ENCODE peak calls at places on chromosomes 1 and 21, in four cellular contexts. F, J, K and D are unnamed samples.

GRCh38 chr21:43989401-43989800 is 22.7 kb upstream of the TRAPPC10 start:
- DNase-seq in K (no peak), J (no peak), F (no peak), D (no peak)

GRCh38 chr1:147822292-147822691 is 61.9 kb upstream of the GJA5 start:
- DNase-seq in K (no peak), F (no peak), J (peak; percentile 3), D (no peak)

GRCh38 chr1:226061793-226062557 is 541 bp upstream of the H3-3A start:
- DNase-seq in F (peak; percentile 91), J (peak; percentile 68), K (no peak), D (peak; percentile 81)

GRCh38 chr21:14403681-14404318 is 20.9 kb upstream of the HSPA13 start:
- DNase-seq in F (peak; percentile 21), K (no peak), J (peak; percentile 45), D (peak; percentile 41)

GRCh38 chr21:13937236-13937635 is 273.5 kb downstream of the LIPI start:
- DNase-seq in K (no peak), J (no peak), F (no peak), D (no peak)

GRCh38 chr1:76433528-76433927 is 359.0 kb downstream of the ST6GALNAC3 start:
- DNase-seq in J (peak; percentile 19), F (no peak), K (no peak), D (no peak)

GRCh38 chr21:42991992-42992740 is 17.8 kb downstream of the PKNOX1 start:
- DNase-seq in J (peak; percentile 91), F (no peak), K (no peak), D (peak; percentile 87)

GRCh38 chr1:191671236-191671635 is 487.0 kb upstream of the RGS18 start:
- DNase-seq in F (no peak), J (no peak), K (no peak), D (peak; percentile 67)

GRCh38 chr1:2645143-2645542 is 12.3 kb upstream of the MMEL1 start:
- DNase-seq in J (no peak), F (no peak), K (no peak), D (no peak)

GRCh38 chr1:172497230-172497629 is 35.7 kb upstream of the SUCO start:
- DNase-seq in J (no peak), F (peak; percentile 87), K (no peak), D (peak; percentile 4)

GRCh38 chr1:109631513-109632260 is 12.1 kb downstream of the AMPD2 start:
- DNase-seq in F (no peak), J (no peak), K (no peak), D (no peak)

GRCh38 chr1:182217967-182218366 is 156.5 kb upstream of the ZNF648 start:
- DNase-seq in F (no peak), K (no peak), J (peak; percentile 76), D (no peak)

GRCh38 chr1:16015960-16016901 is 1.6 kb downstream of the HSPB7 start:
- DNase-seq in F (no peak), K (no peak), J (no peak), D (no peak)

GRCh38 chr21:45001134-45002095 is 61.6 kb downstream of the SLX9 start:
- DNase-seq in J (peak; percentile 70), K (peak; percentile 8), F (no peak), D (peak; percentile 68)

GRCh38 chr1:239386453-239387303 is at the start of gene CHRM3:
- DNase-seq in F (peak; percentile 85), K (peak; percentile 33), J (no peak), D (peak; percentile 16)

GRCh38 chr1:88009916-88010315 is 674.2 kb upstream of the PKN2 start:
- DNase-seq in J (no peak), F (no peak), K (no peak), D (no peak)

GRCh38 chr1:90295534-90295933 is 300.6 kb downstream of the ZNF326 start:
- DNase-seq in J (no peak), F (no peak), K (no peak), D (no peak)

GRCh38 chr1:15936025-15936424 is 39.9 kb downstream of the ZBTB17 start:
- DNase-seq in J (no peak), F (no peak), K (no peak), D (no peak)

GRCh38 chr1:2408859-2409276 is 3.5 kb downstream of the PEX10 start:
- DNase-seq in F (no peak), J (no peak), K (no peak), D (no peak)

GRCh38 chr21:39712976-39713375 is 32.0 kb upstream of the IGSF5 start:
- DNase-seq in F (peak; percentile 47), K (no peak), J (no peak), D (no peak)

GRCh38 chr1:151199860-151200581 is 1.7 kb downstream of the PIP5K1A start:
- DNase-seq in K (no peak), F (no peak), J (peak; percentile 89), D (peak; percentile 79)

GRCh38 chr21:36034211-36034913 is 26.0 kb downstream of the SETD4 start:
- DNase-seq in F (no peak), K (no peak), J (no peak), D (no peak)

GRCh38 chr1:160137216-160137862 is 14.1 kb upstream of the ATP1A4 start:
- DNase-seq in J (no peak), K (no peak), F (no peak), D (no peak)
- H3K4me3 ChIP-seq in J (no peak overlapping the region), K (no peak overlapping the region), F (no peak overlapping the region), D (no peak overlapping the region)

DNA sequence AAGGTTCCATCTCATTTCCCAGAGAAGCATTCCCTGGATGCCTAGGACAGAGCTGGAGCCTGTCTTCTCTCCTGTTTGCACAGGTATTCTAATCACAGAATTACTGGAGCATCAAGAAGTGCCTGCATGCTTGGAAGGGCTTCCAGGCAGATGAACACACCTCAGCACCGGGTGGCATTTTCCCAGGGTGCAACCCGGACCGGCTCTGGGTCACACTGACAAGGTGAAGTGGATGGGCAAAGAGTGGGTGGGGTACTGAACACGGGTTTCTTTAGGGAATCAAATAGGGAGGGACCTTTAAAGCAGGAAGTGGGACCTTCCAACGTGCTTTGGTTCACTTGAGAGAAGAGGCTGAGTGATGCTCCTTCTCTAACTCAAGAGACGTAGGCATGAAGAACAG is 7.1 kb upstream of the PEF1 start:
- DNase-seq in J (no peak), K (no peak), F (no peak), D (no peak)
- H3K4me3 ChIP-seq in J (no peak overlapping the region), K (no peak overlapping the region), F (no peak overlapping the region), D (no peak overlapping the region)

GRCh38 chr1:3995141-3995780 is 95.2 kb upstream of the C1orf174 start:
- DNase-seq in K (no peak), F (no peak), J (no peak), D (no peak)

GRCh38 chr1:3996846-3997705 is 97.0 kb upstream of the C1orf174 start:
- DNase-seq in K (no peak), J (no peak), F (no peak), D (no peak)

GRCh38 chr1:3992746-3993145 is 92.7 kb upstream of the C1orf174 start:
- DNase-seq in J (no peak), F (no peak), K (no peak), D (no peak)

GRCh38 chr1:3992103-3992556 is 92.1 kb upstream of the C1orf174 start:
- DNase-seq in J (peak; percentile 9), F (no peak), K (no peak), D (no peak)

GRCh38 chr1:3993606-3994375 is 93.7 kb upstream of the C1orf174 start:
- DNase-seq in F (no peak), K (no peak), J (no peak), D (no peak)
- H3K4me3 ChIP-seq in F (no peak overlapping the region), K (no peak overlapping the region), J (no peak overlapping the region), D (no peak overlapping the region)

GRCh38 chr1:11481019-11481418 is 2.1 kb downstream of the DISP3 start:
- DNase-seq in F (peak; percentile 39), K (no peak), J (no peak), D (no peak)
- H3K4me3 ChIP-seq in F (no peak overlapping the region), K (no peak overlapping the region), J (no peak overlapping the region), D (no peak overlapping the region)

GRCh38 chr1:9478021-9478420 is 61.2 kb upstream of the SLC25A33 start:
- DNase-seq in F (no peak), J (no peak), K (no peak), D (no peak)
- H3K4me3 ChIP-seq in F (no peak overlapping the region), J (no peak overlapping the region), K (no peak overlapping the region), D (no peak overlapping the region)

GRCh38 chr1:60184521-60184920 is 111.0 kb upstream of the C1orf87 start:
- DNase-seq in F (no peak), J (no peak), K (no peak), D (no peak)
- H3K4me3 ChIP-seq in F (no peak overlapping the region), J (no peak overlapping the region), K (no peak overlapping the region), D (no peak overlapping the region)

DNA sequence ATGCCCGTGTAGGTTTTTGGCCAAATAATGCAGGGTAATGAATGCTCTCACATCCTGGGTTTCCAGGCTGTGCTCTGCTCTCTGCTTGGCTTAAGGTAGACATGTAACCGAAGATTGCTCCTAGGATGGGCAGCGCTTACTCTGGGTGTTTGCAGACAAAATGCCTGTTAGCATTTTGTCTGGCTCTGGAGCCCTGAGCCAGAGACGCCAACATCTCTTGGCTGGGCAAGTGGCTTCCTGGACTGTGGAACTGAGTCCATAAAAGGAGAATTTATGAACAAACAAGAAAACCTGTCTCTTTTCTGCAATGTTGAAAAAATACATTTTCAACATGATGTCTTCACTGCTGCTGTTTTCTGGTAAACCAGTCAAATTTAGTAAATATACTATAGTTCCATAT is 96.0 kb upstream of the TSPAN2 start:
- DNase-seq in F (no peak), K (no peak), J (no peak), D (no peak)
- H3K4me3 ChIP-seq in F (no peak overlapping the region), K (no peak overlapping the region), J (no peak overlapping the region), D (no peak overlapping the region)

GRCh38 chr1:153563991-153564390 is 1.7 kb downstream of the S100A2 start:
- DNase-seq in F (no peak), J (no peak), K (no peak), D (no peak)

GRCh38 chr1:153566414-153567371 is 1.0 kb upstream of the S100A2 start:
- DNase-seq in J (peak; percentile 98), F (peak; percentile 56), K (peak; percentile 94), D (peak; percentile 98)

GRCh38 chr1:153563339-153563952 is 2.2 kb downstream of the S100A2 start:
- DNase-seq in J (no peak), K (no peak), F (no peak), D (no peak)

GRCh38 chr1:153567621-153568366 is 2.1 kb upstream of the S100A2 start:
- DNase-seq in K (peak; percentile 69), J (peak; percentile 82), F (peak; percentile 39), D (peak; percentile 43)

DNA sequence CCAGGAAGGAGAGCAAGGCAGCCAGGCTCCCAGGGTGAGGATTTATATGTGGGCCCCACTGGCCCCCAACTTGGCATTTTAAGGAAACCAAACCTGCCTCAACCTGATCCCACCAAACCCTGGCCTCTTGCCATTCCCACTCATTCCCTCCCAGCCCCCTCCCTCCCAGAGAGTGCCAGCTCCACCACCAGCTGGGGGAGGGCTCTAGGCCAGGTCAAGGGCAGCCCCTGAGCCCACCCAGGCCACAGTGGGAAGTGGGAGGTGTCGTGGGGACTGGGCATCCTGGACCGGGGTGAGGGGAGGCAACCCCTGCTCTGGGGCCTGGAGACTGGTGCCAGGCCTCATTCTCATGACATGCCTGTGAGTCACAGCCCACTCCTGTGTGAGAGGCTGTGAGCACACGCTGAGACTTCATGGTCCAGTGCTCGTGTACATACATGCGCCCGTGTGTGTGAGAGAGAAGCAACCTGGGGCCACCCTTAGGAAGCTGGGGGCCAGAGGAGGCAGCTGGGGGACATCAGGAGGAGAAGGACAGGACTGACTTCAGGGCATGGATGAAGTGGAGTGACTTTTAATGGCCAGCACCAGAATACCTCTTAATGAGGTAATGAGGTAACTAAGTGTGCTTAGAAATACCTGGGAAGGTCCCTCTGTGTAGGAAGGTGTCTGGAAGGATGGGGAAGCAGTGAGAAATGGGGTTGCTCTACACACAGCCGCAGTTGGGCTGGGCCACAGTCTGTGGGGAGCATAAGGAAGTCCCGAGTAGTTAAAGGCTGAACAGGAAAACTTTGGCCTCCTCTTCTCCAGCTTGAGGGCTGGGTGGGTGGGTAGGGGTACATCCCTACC is at the start of gene S100A2:
- DNase-seq in F (no peak), K (peak; percentile 85), J (peak; percentile 96), D (peak; percentile 92)
- H3K4me3 ChIP-seq in F (no peak within 1 kb of the TSS), K (no peak within 1 kb of the TSS), J (no peak within 1 kb of the TSS), D (no peak within 1 kb of the TSS)